ENCODE peak calls at places on chromosomes 3 and 15, in nine cellular contexts. M is transverse colon; W is astrocyte of the spinal cord; O is left lung; F is fibroblast of pulmonary artery; K is foreskin fibroblast; B is AG10803; Y is CD8-positive, alpha-beta T cell; R is upper lobe of right lung. Q is an unnamed sample.

GRCh38 chr3:46713898-46714552 is 3.6 kb downstream of the PRSS50 start:
- DNase-seq in K (no peak), W (no peak), R (peak; percentile 73), M (no peak), B (no peak), O (no peak), Y (no peak), F (no peak), Q (no peak)

GRCh38 chr15:73750951-73751350 is 2.2 kb downstream of the INSYN1 start:
- DNase-seq in F (no peak), R (no peak), B (no peak), K (no peak), O (no peak), W (no peak), Y (no peak), M (no peak), Q (no peak)

GRCh38 chr3:31567036-31567435 is 34.3 kb downstream of the STT3B start:
- DNase-seq in F (no peak), W (no peak), Y (no peak), K (no peak), M (no peak), B (no peak), R (no peak), O (no peak), Q (no peak)

GRCh38 chr15:70258369-70259029 is 160.8 kb upstream of the TLE3 start:
- DNase-seq in M (peak; percentile 50), W (no peak), K (no peak), B (no peak), Y (peak; percentile 36), F (no peak), R (peak; percentile 82), O (peak; percentile 56), Q (peak; percentile 41)

GRCh38 chr3:99319450-99319849 is 318.9 kb upstream of the COL8A1 start:
- DNase-seq in R (no peak), M (no peak), B (peak; percentile 56), F (no peak), O (no peak), K (no peak), Y (no peak), W (no peak), Q (no peak)

GRCh38 chr3:145692751-145693150 is 468.2 kb downstream of the PLOD2 start:
- DNase-seq in Y (no peak), O (no peak), W (no peak), M (no peak), R (no peak), B (no peak), K (no peak), F (no peak), Q (no peak)

GRCh38 chr3:156787926-156788663 is 38.1 kb upstream of the LEKR1 start:
- DNase-seq in W (peak; percentile 95), K (peak; percentile 97), R (no peak), B (peak; percentile 93), M (no peak), Y (no peak), F (peak; percentile 90), O (no peak), Q (no peak)

GRCh38 chr3:126180477-126181397 is at the start of gene ALDH1L1:
- DNase-seq in R (peak; percentile 80), M (peak; percentile 57), K (peak; percentile 57), O (peak; percentile 64), Y (no peak), B (peak; percentile 3), F (peak; percentile 77), W (peak; percentile 37), Q (peak; percentile 95)

GRCh38 chr3:114929971-114930732 is 216.9 kb downstream of the ZBTB20 start:
- DNase-seq in F (peak; percentile 3), M (no peak), B (peak; percentile 0), Y (no peak), O (no peak), K (peak; percentile 26), R (peak; percentile 56), W (no peak), Q (no peak)

GRCh38 chr3:31724681-31725080 is 192.0 kb downstream of the STT3B start:
- DNase-seq in R (no peak), O (no peak), F (peak; percentile 30), M (no peak), W (no peak), K (peak; percentile 30), B (peak; percentile 5), Y (no peak), Q (no peak)

GRCh38 chr3:152113992-152114651 is 154.6 kb upstream of the MBNL1 start:
- DNase-seq in K (peak; percentile 18), O (no peak), R (no peak), M (no peak), B (no peak), Y (no peak), W (no peak), F (no peak), Q (no peak)

GRCh38 chr15:69713726-69714559 is 261.3 kb downstream of the RPLP1 start:
- DNase-seq in K (no peak), Y (peak; percentile 67), R (no peak), F (no peak), B (no peak), M (peak; percentile 42), O (no peak), W (no peak), Q (no peak)

GRCh38 chr3:143119974-143120715 is 574 bp downstream of the CHST2 start:
- DNase-seq in F (no peak), Y (peak; percentile 7), B (peak; percentile 20), M (peak; percentile 17), K (peak; percentile 61), W (peak; percentile 49), O (peak; percentile 35), R (peak; percentile 68), Q (peak; percentile 12)

GRCh38 chr3:123421353-123422174 is 27.3 kb downstream of the ADCY5 start:
- DNase-seq in B (no peak), O (no peak), M (peak; percentile 50), F (peak; percentile 14), W (no peak), K (peak; percentile 30), R (no peak), Y (no peak), Q (peak; percentile 60)

GRCh38 chr3:191502583-191502982 is 41.6 kb downstream of the PYDC2 start:
- DNase-seq in M (no peak), W (peak; percentile 13), Y (no peak), B (no peak), F (no peak), O (no peak), R (no peak), K (no peak), Q (no peak)

GRCh38 chr15:77020348-77021087 is 25.6 kb downstream of the PSTPIP1 start:
- DNase-seq in Y (no peak), W (no peak), B (no peak), M (no peak), O (no peak), R (no peak), F (no peak), K (no peak), Q (no peak)

GRCh38 chr3:46866032-46866595 is 2.9 kb upstream of the MYL3 start:
- DNase-seq in O (no peak), R (no peak), F (no peak), K (no peak), B (no peak), Y (no peak), M (no peak), W (no peak), Q (no peak)

DNA sequence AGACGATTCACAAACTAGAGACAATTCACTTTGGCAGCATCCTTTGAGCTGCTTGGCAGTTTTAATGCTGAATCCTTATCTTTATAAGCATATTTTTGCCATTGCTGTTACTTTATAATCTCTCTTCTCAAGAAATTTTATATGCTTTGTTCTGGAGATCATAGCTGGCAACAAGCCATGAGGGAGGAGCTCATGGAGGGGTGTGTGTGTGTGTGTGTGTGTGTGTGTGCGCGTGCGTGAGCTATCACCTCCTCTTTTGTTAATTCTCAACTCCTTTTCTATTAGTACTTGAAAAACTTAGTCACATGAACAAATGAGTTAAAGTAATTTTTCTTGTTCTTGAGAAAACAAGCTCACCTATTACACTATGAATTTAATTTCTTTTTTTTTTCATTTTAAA is 495.0 kb upstream of the RGMA start:
- DNase-seq in K (no peak), R (no peak), M (no peak), Y (no peak), O (no peak), B (no peak), W (no peak), F (no peak), Q (no peak)
- H3K4me3 ChIP-seq in K (no peak overlapping the region), R (no peak overlapping the region), M (no peak overlapping the region), Y (no peak overlapping the region), O (no peak overlapping the region), B (no peak overlapping the region), W (no peak overlapping the region), F (no peak overlapping the region), Q (no peak overlapping the region)

GRCh38 chr3:109098245-109098644 is 19.7 kb downstream of the MORC1 start:
- DNase-seq in K (no peak), M (peak; percentile 27), B (no peak), R (no peak), Y (no peak), W (no peak), O (no peak), F (no peak), Q (peak; percentile 34)
- TF ChIP-seq CTCF in K (no peak), M (peak; percentile 24), B (no peak), R (no peak), Y (no peak), W (peak; percentile 10), O (no peak), F (no peak), Q (peak; percentile 11)

DNA sequence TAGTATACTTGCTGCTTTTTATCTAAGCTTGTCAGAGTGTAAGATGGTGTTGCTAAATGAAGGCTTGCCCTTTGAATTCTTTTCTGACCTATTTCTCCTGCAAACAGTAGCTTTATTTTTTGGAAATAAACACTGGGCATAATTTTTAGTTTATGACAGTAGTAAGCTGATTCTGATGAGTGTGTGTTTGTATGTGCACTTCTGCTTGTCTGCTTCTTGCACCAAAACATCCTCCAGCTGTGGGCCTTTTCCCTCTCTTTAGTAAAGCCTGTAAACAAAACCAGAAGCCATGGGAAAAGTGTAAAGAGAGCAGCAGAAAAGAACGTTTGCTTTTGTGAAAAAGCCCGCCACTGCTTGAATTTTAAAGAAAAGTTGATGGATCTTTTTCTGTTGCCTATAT is 136.4 kb upstream of the IL12A start:
- DNase-seq in W (no peak), K (no peak), B (peak; percentile 12), M (no peak), Y (no peak), F (no peak), O (no peak), R (no peak), Q (no peak)
- H3K4me3 ChIP-seq in W (no peak overlapping the region), K (no peak overlapping the region), B (no peak overlapping the region), M (no peak overlapping the region), Y (no peak overlapping the region), F (no peak overlapping the region), O (no peak overlapping the region), R (peak overlapping the region; percentile 22), Q (no peak overlapping the region)

DNA sequence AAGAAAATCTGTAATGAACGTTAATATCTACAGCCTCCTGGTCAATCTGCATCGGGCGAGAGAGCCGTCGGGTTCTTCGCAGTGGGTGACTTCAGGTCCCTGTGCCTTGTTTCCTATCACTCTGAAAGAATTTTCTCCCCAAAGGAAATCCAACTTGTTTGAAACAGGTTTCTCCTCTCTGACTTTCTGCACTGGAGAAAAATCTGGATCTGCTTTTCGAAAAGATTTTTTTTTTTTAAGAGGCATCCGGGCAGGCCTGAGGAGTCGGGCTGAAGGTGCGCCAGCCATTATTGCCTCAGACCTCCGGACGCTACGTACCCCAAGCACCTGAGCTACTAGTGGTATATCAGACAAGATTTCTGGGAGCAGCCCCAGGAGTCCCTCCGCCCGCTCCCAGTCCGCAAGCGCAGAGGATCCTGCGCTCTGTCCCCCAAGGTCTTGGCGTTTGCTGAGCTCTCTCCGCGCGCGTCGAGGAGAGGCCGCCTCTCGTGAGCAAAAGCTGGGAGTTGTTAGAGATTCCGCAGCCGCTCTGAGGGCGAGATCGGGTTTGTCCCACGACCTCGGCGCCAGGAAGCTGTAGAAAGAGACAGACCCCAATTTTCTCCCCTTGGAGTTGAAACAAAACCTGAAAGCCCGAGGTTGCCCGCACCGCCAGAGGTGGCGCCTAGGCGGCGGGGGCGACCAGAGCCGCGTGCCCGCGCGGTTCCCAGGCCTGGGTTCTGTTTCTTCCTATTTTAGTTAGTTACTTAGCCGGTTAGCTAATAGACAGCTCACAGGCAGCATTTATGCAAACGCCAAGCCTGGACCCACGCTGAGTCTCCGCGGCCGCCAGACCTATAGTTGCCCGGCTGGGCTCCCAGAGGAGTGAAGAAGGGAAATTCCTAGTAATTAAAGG is 72.4 kb upstream of the POLG start:
- DNase-seq in Y (no peak), O (no peak), M (no peak), R (no peak), B (no peak), W (no peak), F (no peak), K (peak; percentile 25), Q (no peak)
- TF ChIP-seq CTCF in Y (no peak), O (no peak), M (no peak), R (no peak), B (no peak), W (peak; percentile 3), F (no peak), K (no peak), Q (no peak)